ENCODE peak calls at places on chromosomes 12 and 14, in seven cellular contexts. One of them, this sample, is unnamed. For H3K4me1, the result is how much of the 10 kb centered on the place peaks cover.

GRCh38 chr14:22428681-22429315 is 160.2 kb downstream of the DAD1 start:
- DNase-seq in IMR-90: peak
- DNase-seq in adrenal gland: no peak
- DNase-seq in sigmoid colon: no peak
- DNase-seq in CD8-positive, alpha-beta memory T cell: no peak
- DNase-seq in A549: no peak
- DNase-seq in tibial artery: no peak
- DNase-seq in this sample: no peak

GRCh38 chr14:36009643-36010042 is 166.9 kb downstream of the PTCSC3 start:
- DNase-seq in IMR-90: no peak
- DNase-seq in adrenal gland: no peak
- DNase-seq in sigmoid colon: no peak
- DNase-seq in CD8-positive, alpha-beta memory T cell: no peak
- DNase-seq in A549: no peak
- DNase-seq in tibial artery: no peak
- DNase-seq in this sample: no peak

GRCh38 chr14:59107819-59108218 is 80.6 kb upstream of the DAAM1 start:
- DNase-seq in IMR-90: no peak
- DNase-seq in adrenal gland: no peak
- DNase-seq in sigmoid colon: no peak
- DNase-seq in CD8-positive, alpha-beta memory T cell: no peak
- DNase-seq in A549: no peak
- DNase-seq in tibial artery: no peak
- DNase-seq in this sample: no peak

GRCh38 chr12:108840605-108841328 is 16.6 kb downstream of the SSH1 start:
- DNase-seq in IMR-90: peak
- DNase-seq in adrenal gland: no peak
- DNase-seq in sigmoid colon: no peak
- DNase-seq in CD8-positive, alpha-beta memory T cell: no peak
- DNase-seq in A549: no peak
- DNase-seq in tibial artery: no peak
- DNase-seq in this sample: no peak

GRCh38 chr14:75427482-75428229 is at the start of gene JDP2:
- DNase-seq in IMR-90: peak
- DNase-seq in adrenal gland: peak
- DNase-seq in sigmoid colon: peak
- DNase-seq in CD8-positive, alpha-beta memory T cell: peak
- DNase-seq in A549: peak
- DNase-seq in tibial artery: peak
- DNase-seq in this sample: peak

GRCh38 chr14:67620217-67620789 is 583 bp downstream of the ARG2 start:
- DNase-seq in IMR-90: peak
- DNase-seq in adrenal gland: peak
- DNase-seq in sigmoid colon: peak
- DNase-seq in CD8-positive, alpha-beta memory T cell: no peak
- DNase-seq in A549: peak
- DNase-seq in tibial artery: no peak
- DNase-seq in this sample: no peak

GRCh38 chr12:94553130-94553519 is 93.5 kb upstream of the CEP83 start:
- DNase-seq in IMR-90: peak
- DNase-seq in adrenal gland: no peak
- DNase-seq in sigmoid colon: no peak
- DNase-seq in CD8-positive, alpha-beta memory T cell: no peak
- DNase-seq in A549: no peak
- DNase-seq in tibial artery: no peak
- DNase-seq in this sample: no peak

GRCh38 chr12:117034691-117035090 is 64.5 kb downstream of the TESC start:
- DNase-seq in IMR-90: no peak
- DNase-seq in adrenal gland: no peak
- DNase-seq in sigmoid colon: peak
- DNase-seq in CD8-positive, alpha-beta memory T cell: no peak
- DNase-seq in A549: no peak
- DNase-seq in tibial artery: no peak
- DNase-seq in this sample: no peak

GRCh38 chr14:95137804-95138167 is 19.5 kb downstream of the DICER1 start:
- DNase-seq in IMR-90: no peak
- DNase-seq in adrenal gland: no peak
- DNase-seq in sigmoid colon: no peak
- DNase-seq in CD8-positive, alpha-beta memory T cell: no peak
- DNase-seq in A549: no peak
- DNase-seq in tibial artery: no peak
- DNase-seq in this sample: no peak

GRCh38 chr14:54366726-54367707 is 29.8 kb upstream of the CDKN3 start:
- DNase-seq in IMR-90: peak
- DNase-seq in adrenal gland: no peak
- DNase-seq in sigmoid colon: no peak
- DNase-seq in CD8-positive, alpha-beta memory T cell: no peak
- DNase-seq in A549: peak
- DNase-seq in tibial artery: no peak
- DNase-seq in this sample: peak

GRCh38 chr12:2494490-2495192 is 300.1 kb upstream of the FKBP4 start:
- DNase-seq in IMR-90: no peak
- DNase-seq in adrenal gland: no peak
- DNase-seq in sigmoid colon: peak
- DNase-seq in CD8-positive, alpha-beta memory T cell: no peak
- DNase-seq in A549: no peak
- DNase-seq in tibial artery: peak
- DNase-seq in this sample: no peak

GRCh38 chr14:56821177-56821576 is 10.9 kb upstream of the OTX2 start:
- DNase-seq in IMR-90: no peak
- DNase-seq in adrenal gland: no peak
- DNase-seq in sigmoid colon: no peak
- DNase-seq in CD8-positive, alpha-beta memory T cell: no peak
- DNase-seq in A549: no peak
- DNase-seq in tibial artery: no peak
- DNase-seq in this sample: no peak

GRCh38 chr12:52354197-52354596 is 13.1 kb downstream of the KRT85 start:
- DNase-seq in IMR-90: no peak
- DNase-seq in adrenal gland: no peak
- DNase-seq in sigmoid colon: no peak
- DNase-seq in CD8-positive, alpha-beta memory T cell: no peak
- DNase-seq in A549: no peak
- DNase-seq in tibial artery: no peak
- DNase-seq in this sample: no peak

GRCh38 chr12:65293735-65294134 is 15.3 kb downstream of the MSRB3 start:
- DNase-seq in IMR-90: no peak
- DNase-seq in adrenal gland: no peak
- DNase-seq in sigmoid colon: no peak
- DNase-seq in CD8-positive, alpha-beta memory T cell: no peak
- DNase-seq in A549: no peak
- DNase-seq in tibial artery: no peak
- DNase-seq in this sample: no peak

GRCh38 chr14:91282954-91283645 is 38.6 kb upstream of the GPR68 start:
- DNase-seq in IMR-90: no peak
- DNase-seq in adrenal gland: no peak
- DNase-seq in sigmoid colon: no peak
- DNase-seq in CD8-positive, alpha-beta memory T cell: no peak
- DNase-seq in A549: no peak
- DNase-seq in tibial artery: no peak
- DNase-seq in this sample: no peak

GRCh38 chr14:26403760-26404159 is 194.1 kb downstream of the NOVA1 start:
- DNase-seq in IMR-90: no peak
- DNase-seq in adrenal gland: no peak
- DNase-seq in sigmoid colon: no peak
- DNase-seq in CD8-positive, alpha-beta memory T cell: no peak
- DNase-seq in A549: no peak
- DNase-seq in tibial artery: no peak
- DNase-seq in this sample: no peak

GRCh38 chr12:67482751-67483661 is 165.5 kb upstream of the DYRK2 start:
- DNase-seq in IMR-90: peak
- DNase-seq in adrenal gland: peak
- DNase-seq in sigmoid colon: peak
- DNase-seq in CD8-positive, alpha-beta memory T cell: peak
- DNase-seq in A549: no peak
- DNase-seq in tibial artery: peak
- DNase-seq in this sample: peak

GRCh38 chr12:14695685-14696084 is 714 bp downstream of the GUCY2C start:
- DNase-seq in IMR-90: no peak
- DNase-seq in adrenal gland: no peak
- DNase-seq in sigmoid colon: no peak
- DNase-seq in CD8-positive, alpha-beta memory T cell: no peak
- DNase-seq in A549: no peak
- DNase-seq in tibial artery: no peak
- DNase-seq in this sample: no peak
- H3K4me3 ChIP-seq in IMR-90: no peak
- H3K4me3 ChIP-seq in adrenal gland: no peak
- H3K4me3 ChIP-seq in sigmoid colon: no peak
- H3K4me3 ChIP-seq in CD8-positive, alpha-beta memory T cell: no peak
- H3K4me3 ChIP-seq in A549: no peak
- H3K4me3 ChIP-seq in tibial artery: no peak
- H3K4me3 ChIP-seq in this sample: no peak

GRCh38 chr12:32546272-32546671 is 132.8 kb upstream of the DNM1L start:
- DNase-seq in IMR-90: no peak
- DNase-seq in adrenal gland: no peak
- DNase-seq in sigmoid colon: no peak
- DNase-seq in CD8-positive, alpha-beta memory T cell: no peak
- DNase-seq in A549: no peak
- DNase-seq in tibial artery: no peak
- DNase-seq in this sample: no peak

GRCh38 chr12:32551058-32551457 is 128.0 kb upstream of the DNM1L start:
- DNase-seq in IMR-90: no peak
- DNase-seq in adrenal gland: no peak
- DNase-seq in sigmoid colon: no peak
- DNase-seq in CD8-positive, alpha-beta memory T cell: no peak
- DNase-seq in A549: no peak
- DNase-seq in tibial artery: no peak
- DNase-seq in this sample: no peak

GRCh38 chr12:32545413-32545970 is 133.6 kb upstream of the DNM1L start:
- DNase-seq in IMR-90: no peak
- DNase-seq in adrenal gland: no peak
- DNase-seq in sigmoid colon: no peak
- DNase-seq in CD8-positive, alpha-beta memory T cell: no peak
- DNase-seq in A549: no peak
- DNase-seq in tibial artery: no peak
- DNase-seq in this sample: no peak

GRCh38 chr12:32549675-32550079 is 129.4 kb upstream of the DNM1L start:
- DNase-seq in IMR-90: peak
- DNase-seq in adrenal gland: no peak
- DNase-seq in sigmoid colon: no peak
- DNase-seq in CD8-positive, alpha-beta memory T cell: no peak
- DNase-seq in A549: no peak
- DNase-seq in tibial artery: peak
- DNase-seq in this sample: no peak

DNA sequence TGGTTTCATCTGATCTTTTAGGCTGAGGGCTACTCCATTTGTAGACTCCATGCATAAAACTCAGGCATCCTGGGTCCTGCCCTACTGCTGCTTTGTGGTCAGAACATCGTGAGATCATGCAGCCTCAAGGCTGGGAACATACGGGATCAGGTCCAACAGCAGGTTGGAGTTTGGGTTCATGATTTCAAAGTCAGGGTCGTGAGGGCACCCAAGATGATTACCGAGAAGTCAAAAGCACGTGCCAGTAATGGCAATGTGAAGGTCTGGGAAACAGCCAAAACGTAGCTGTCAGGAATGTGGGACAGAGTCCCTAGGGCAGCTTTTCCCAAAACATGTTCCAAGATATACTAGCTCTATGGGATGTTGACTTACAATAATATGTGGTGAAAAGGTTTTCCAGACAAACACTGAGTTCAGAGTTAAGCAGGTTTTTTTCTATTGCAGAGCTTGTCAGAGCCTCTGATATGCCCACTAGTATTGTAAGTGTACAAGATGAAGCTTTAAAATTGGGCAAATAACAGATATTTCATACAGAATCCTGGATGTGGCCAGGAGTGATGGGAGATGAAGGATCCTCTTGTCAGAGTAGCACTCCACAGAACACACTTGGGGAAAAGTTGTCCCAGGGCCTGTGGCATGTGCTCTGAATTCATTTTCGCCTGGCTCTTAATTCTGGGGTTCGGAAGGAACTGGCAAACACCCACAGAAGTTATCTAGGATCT is 130.2 kb upstream of the DNM1L start:
- DNase-seq in IMR-90: peak
- DNase-seq in adrenal gland: peak
- DNase-seq in sigmoid colon: no peak
- DNase-seq in CD8-positive, alpha-beta memory T cell: no peak
- DNase-seq in A549: no peak
- DNase-seq in tibial artery: peak
- DNase-seq in this sample: no peak
- H3K4me1 ChIP-seq in IMR-90: under half
- H3K4me1 ChIP-seq in adrenal gland: under half
- H3K4me1 ChIP-seq in sigmoid colon: under half
- H3K4me1 ChIP-seq in CD8-positive, alpha-beta memory T cell: under half
- H3K4me1 ChIP-seq in A549: under half
- H3K4me1 ChIP-seq in tibial artery: under half
- H3K4me1 ChIP-seq in this sample: under half

DNA sequence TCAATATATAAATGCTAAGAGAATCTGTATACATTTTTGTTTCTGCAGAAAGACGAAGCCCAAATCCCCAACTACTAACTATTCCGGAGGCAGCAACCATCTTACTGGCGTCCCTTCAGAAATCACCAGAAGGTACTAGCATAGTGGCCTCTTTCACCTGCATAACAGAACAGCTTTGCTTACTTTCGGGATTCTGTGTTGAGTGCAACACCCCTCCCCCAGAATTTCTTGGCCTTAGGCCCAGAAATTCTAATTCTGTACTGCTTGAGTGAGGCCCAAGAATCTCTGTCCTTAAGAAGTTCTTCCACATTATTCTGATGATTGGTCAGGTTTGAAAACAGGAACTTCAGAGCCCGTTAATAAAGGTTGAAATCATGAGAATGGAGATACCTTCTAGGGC is 2.9 kb downstream of the SPX start:
- DNase-seq in IMR-90: no peak
- DNase-seq in adrenal gland: no peak
- DNase-seq in sigmoid colon: no peak
- DNase-seq in CD8-positive, alpha-beta memory T cell: no peak
- DNase-seq in A549: no peak
- DNase-seq in tibial artery: no peak
- DNase-seq in this sample: no peak
- H3K27ac ChIP-seq in IMR-90: no peak
- H3K27ac ChIP-seq in adrenal gland: no peak
- H3K27ac ChIP-seq in sigmoid colon: peak
- H3K27ac ChIP-seq in CD8-positive, alpha-beta memory T cell: no peak
- H3K27ac ChIP-seq in A549: no peak
- H3K27ac ChIP-seq in tibial artery: no peak
- H3K27ac ChIP-seq in this sample: no peak

GRCh38 chr14:31945701-31946100 is 131.4 kb upstream of the ARHGAP5 start:
- DNase-seq in IMR-90: no peak
- DNase-seq in adrenal gland: no peak
- DNase-seq in sigmoid colon: no peak
- DNase-seq in CD8-positive, alpha-beta memory T cell: no peak
- DNase-seq in A549: no peak
- DNase-seq in tibial artery: no peak
- DNase-seq in this sample: no peak

GRCh38 chr14:31943217-31943616 is 133.9 kb upstream of the ARHGAP5 start:
- DNase-seq in IMR-90: no peak
- DNase-seq in adrenal gland: no peak
- DNase-seq in sigmoid colon: no peak
- DNase-seq in CD8-positive, alpha-beta memory T cell: no peak
- DNase-seq in A549: no peak
- DNase-seq in tibial artery: no peak
- DNase-seq in this sample: no peak

GRCh38 chr14:31943861-31944255 is 133.2 kb upstream of the ARHGAP5 start:
- DNase-seq in IMR-90: no peak
- DNase-seq in adrenal gland: no peak
- DNase-seq in sigmoid colon: no peak
- DNase-seq in CD8-positive, alpha-beta memory T cell: no peak
- DNase-seq in A549: no peak
- DNase-seq in tibial artery: no peak
- DNase-seq in this sample: no peak

GRCh38 chr14:31944256-31945073 is 132.6 kb upstream of the ARHGAP5 start:
- DNase-seq in IMR-90: no peak
- DNase-seq in adrenal gland: no peak
- DNase-seq in sigmoid colon: no peak
- DNase-seq in CD8-positive, alpha-beta memory T cell: no peak
- DNase-seq in A549: peak
- DNase-seq in tibial artery: no peak
- DNase-seq in this sample: peak

GRCh38 chr14:31945074-31945613 is 132.0 kb upstream of the ARHGAP5 start:
- DNase-seq in IMR-90: no peak
- DNase-seq in adrenal gland: no peak
- DNase-seq in sigmoid colon: no peak
- DNase-seq in CD8-positive, alpha-beta memory T cell: no peak
- DNase-seq in A549: no peak
- DNase-seq in tibial artery: no peak
- DNase-seq in this sample: no peak
- H3K4me3 ChIP-seq in IMR-90: no peak
- H3K4me3 ChIP-seq in adrenal gland: no peak
- H3K4me3 ChIP-seq in sigmoid colon: no peak
- H3K4me3 ChIP-seq in CD8-positive, alpha-beta memory T cell: peak
- H3K4me3 ChIP-seq in A549: peak
- H3K4me3 ChIP-seq in tibial artery: no peak
- H3K4me3 ChIP-seq in this sample: peak

This sample was measured in CD4-positive, CD25-positive, alpha-beta regulatory T cell.